ENCODE peak calls at places on chromosomes 5 and 9, in nine cellular contexts. U is activated T-cell treated with anti-CD3 and anti-CD28 coated beads for 1 hour; B is EL; L is LNCaP clone FGC; D is GM13976; G is gastrocnemius medialis; F is iPS-NIHi11; A is endothelial cell; V is stimulated activated effector memory CD8-positive, alpha-beta T cell treated with anti-CD3 and anti-CD28 coated beads, Interleukin-12 subunit alpha, Interleukin-12 subunit beta, amount 100 ng/mL, for 72 hours. E is an unnamed sample.

GRCh38 chr5:168552146-168552545 is 23.0 kb downstream of the FBLL1 start:
- DNase-seq in V (no peak), G (no peak), A (no peak), D (no peak), B (peak; percentile 80), L (no peak), U (no peak), F (no peak), E (no peak)

GRCh38 chr9:106277931-106278330 is 583.6 kb downstream of the TMEM38B start:
- DNase-seq in F (no peak), A (no peak), L (no peak), D (no peak), G (no peak), U (no peak), B (peak; percentile 11), V (no peak), E (no peak)

GRCh38 chr5:80871541-80871961 is 88.6 kb upstream of the RASGRF2 start:
- DNase-seq in F (no peak), A (no peak), L (no peak), D (no peak), B (peak; percentile 75), U (no peak), V (peak; percentile 68), G (no peak), E (no peak)

GRCh38 chr5:149322518-149322917 is 22.8 kb upstream of the GRPEL2 start:
- DNase-seq in A (no peak), V (no peak), L (no peak), U (no peak), B (no peak), G (no peak), F (peak; percentile 19), D (no peak), E (no peak)

GRCh38 chr5:87127426-87127825 is 140.3 kb upstream of the RASA1 start:
- DNase-seq in U (no peak), A (no peak), V (no peak), L (no peak), B (peak; percentile 81), F (no peak), G (no peak), D (no peak), E (no peak)

GRCh38 chr5:1421521-1422341 is 23.5 kb downstream of the SLC6A3 start:
- DNase-seq in D (no peak), V (no peak), L (no peak), U (no peak), G (no peak), B (no peak), A (no peak), F (no peak), E (no peak)

GRCh38 chr5:53067641-53068040 is 41.9 kb downstream of the MOCS2 start:
- DNase-seq in V (no peak), B (no peak), A (no peak), L (no peak), F (no peak), D (no peak), U (no peak), G (no peak), E (no peak)

GRCh38 chr5:50675385-50675784 is 8.9 kb downstream of the PARP8 start:
- DNase-seq in F (no peak), A (no peak), D (no peak), B (no peak), U (no peak), G (no peak), V (no peak), L (no peak), E (no peak)

GRCh38 chr5:51556833-51557232 is 173.6 kb downstream of the ISL1 start:
- DNase-seq in F (no peak), D (no peak), A (no peak), G (no peak), L (no peak), B (no peak), U (no peak), V (no peak), E (no peak)

GRCh38 chr9:127078988-127079387 is 43.4 kb downstream of the ANGPTL2 start:
- DNase-seq in D (no peak), U (no peak), B (no peak), G (no peak), L (no peak), F (no peak), A (no peak), V (no peak), E (no peak)

GRCh38 chr5:176436641-176437040 is 11.5 kb upstream of the FAF2 start:
- DNase-seq in L (no peak), B (peak; percentile 39), U (no peak), F (no peak), A (no peak), V (no peak), G (no peak), D (no peak), E (no peak)

GRCh38 chr9:10704720-10705119 is 91.9 kb upstream of the PTPRD start:
- DNase-seq in V (no peak), L (no peak), G (no peak), D (no peak), F (no peak), B (no peak), A (no peak), U (no peak), E (no peak)

GRCh38 chr9:94056442-94056974 is 27.8 kb upstream of the PTPDC1 start:
- DNase-seq in D (no peak), L (peak; percentile 55), F (no peak), U (no peak), B (peak; percentile 70), A (no peak), G (no peak), V (no peak), E (no peak)

GRCh38 chr9:109379513-109379912 is 58.7 kb upstream of the EPB41L4B start:
- DNase-seq in B (no peak), U (no peak), L (no peak), A (no peak), V (no peak), D (no peak), F (no peak), G (no peak), E (no peak)

GRCh38 chr9:13707635-13708410 is 428.3 kb upstream of the MPDZ start:
- DNase-seq in U (no peak), V (no peak), F (no peak), G (no peak), D (no peak), L (no peak), A (no peak), B (peak; percentile 30), E (no peak)

GRCh38 chr5:56078271-56078670 is 83.5 kb upstream of the IL6ST start:
- DNase-seq in F (no peak), B (no peak), L (no peak), D (no peak), G (no peak), A (no peak), U (no peak), V (no peak), E (no peak)

GRCh38 chr5:80389575-80389974 is 18.3 kb upstream of the ZFYVE16 start:
- DNase-seq in U (no peak), D (no peak), B (no peak), F (no peak), V (no peak), A (no peak), L (no peak), G (peak; percentile 21), E (no peak)